ENCODE peak calls at places on chromosomes 4 and X, in nine cellular contexts. C is NCI-H774; X is CD8-positive, alpha-beta T cell; B is activated gamma-delta T cell treated with Interleukin-2 at 50 U/mL for 16 hours; U is erythroblast; I is NCI-H1092 treated with DMSO at 0.1 percent for 48 hours; S is AG10803; F is Panc1; Y is K562. D is an unnamed sample.

GRCh38 chrX:14916017-14916674 is 42.9 kb downstream of the MOSPD2 start:
- DNase-seq in F (no peak), Y (no peak), I (no peak), C (no peak), B (no peak), X (no peak), S (peak; percentile 64), U (no peak), D (no peak)

GRCh38 chrX:33194876-33195433 is 16.4 kb downstream of the DMD start:
- DNase-seq in X (no peak), S (no peak), U (no peak), B (no peak), I (no peak), C (no peak), F (no peak), Y (no peak), D (no peak)

GRCh38 chr4:87985097-87985886 is 9.8 kb downstream of the SPP1 start:
- DNase-seq in F (peak; percentile 33), X (no peak), C (peak; percentile 23), Y (no peak), I (peak; percentile 53), U (peak; percentile 32), B (no peak), S (peak; percentile 56), D (no peak)

GRCh38 chr4:40434126-40434692 is 99.1 kb downstream of the CHRNA9 start:
- DNase-seq in S (no peak), B (no peak), X (no peak), I (no peak), C (no peak), Y (no peak), F (no peak), U (no peak), D (no peak)

GRCh38 chr4:6529021-6529420 is 46.0 kb upstream of the MAN2B2 start:
- DNase-seq in F (no peak), S (no peak), C (no peak), B (no peak), I (no peak), X (no peak), Y (no peak), U (no peak), D (no peak)

GRCh38 chrX:50747471-50747900 is 66.5 kb downstream of the SHROOM4 start:
- DNase-seq in C (no peak), I (no peak), F (peak; percentile 15), U (peak; percentile 29), B (no peak), S (peak; percentile 93), X (no peak), Y (peak; percentile 30), D (peak; percentile 12)

GRCh38 chr4:120750152-120750525 is 172.4 kb downstream of the PRDM5 start:
- DNase-seq in F (no peak), X (no peak), S (no peak), B (no peak), C (no peak), I (no peak), U (no peak), Y (no peak), D (no peak)

GRCh38 chr4:118398226-118399090 is 45.7 kb upstream of the PRSS12 start:
- DNase-seq in F (no peak), Y (no peak), S (no peak), X (no peak), C (no peak), I (no peak), U (no peak), B (no peak), D (no peak)

GRCh38 chrX:155779831-155780230 is 101.3 kb upstream of the VAMP7 start:
- DNase-seq in I (no peak), Y (no peak), B (no peak), C (no peak), F (no peak), X (no peak), U (no peak), S (no peak), D (no peak)

GRCh38 chr4:153212755-153213154 is 8.5 kb downstream of the TRIM2 start:
- DNase-seq in B (no peak), S (no peak), C (no peak), I (no peak), X (no peak), U (no peak), Y (no peak), F (no peak), D (no peak)

GRCh38 chr4:184413227-184414064 is 60.9 kb downstream of the IRF2 start:
- DNase-seq in U (peak; percentile 78), B (no peak), I (no peak), S (no peak), Y (peak; percentile 45), C (no peak), F (no peak), X (no peak), D (no peak)

GRCh38 chrX:1205681-1206611 is 6.5 kb downstream of the CRLF2 start:
- DNase-seq in Y (peak; percentile 8), U (no peak), X (peak; percentile 22), C (no peak), B (no peak), I (no peak), F (peak; percentile 78), S (peak; percentile 62), D (no peak)

GRCh38 chr4:127832585-127832984 is 48.1 kb upstream of the PLK4 start:
- DNase-seq in C (no peak), U (no peak), Y (no peak), F (no peak), X (no peak), S (no peak), I (no peak), B (no peak), D (peak; percentile 45)

GRCh38 chr4:119493419-119493818 is 135.2 kb downstream of the PDE5A start:
- DNase-seq in S (peak; percentile 27), B (no peak), I (peak; percentile 2), U (peak; percentile 12), Y (no peak), X (no peak), C (no peak), F (no peak), D (no peak)

GRCh38 chr4:67158669-67159068 is 386.6 kb downstream of the CENPC start:
- DNase-seq in B (no peak), F (no peak), Y (no peak), S (no peak), U (no peak), C (no peak), I (peak; percentile 41), X (no peak), D (no peak)

GRCh38 chr4:37628977-37629609 is 57.1 kb downstream of the RELL1 start:
- DNase-seq in Y (peak; percentile 41), X (no peak), C (no peak), S (peak; percentile 85), U (peak; percentile 32), I (no peak), F (no peak), B (no peak), D (no peak)

GRCh38 chr4:156799121-156799589 is 172.4 kb downstream of the PDGFC start:
- DNase-seq in S (peak; percentile 83), I (no peak), C (no peak), X (no peak), B (no peak), F (no peak), Y (no peak), U (no peak), D (no peak)

GRCh38 chrX:73525928-73526690 is 36.9 kb upstream of the CHIC1 start:
- DNase-seq in C (no peak), I (no peak), S (no peak), Y (no peak), B (no peak), U (no peak), F (no peak), X (no peak), D (no peak)

GRCh38 chrX:109687903-109688302 is 45.2 kb downstream of the ACSL4 start:
- DNase-seq in Y (no peak), B (no peak), S (no peak), I (no peak), C (no peak), X (no peak), F (no peak), U (no peak), D (no peak)

GRCh38 chrX:132900631-132901030 is 57.8 kb downstream of the HS6ST2 start:
- DNase-seq in F (no peak), X (no peak), C (no peak), S (no peak), U (no peak), Y (no peak), B (no peak), I (no peak), D (no peak)

GRCh38 chrX:24870143-24870542 is 145.6 kb downstream of the ARX start:
- DNase-seq in S (peak; percentile 62), I (no peak), U (no peak), F (no peak), Y (no peak), B (no peak), C (no peak), X (no peak), D (no peak)

GRCh38 chrX:24424948-24425347 is 40.1 kb upstream of the PDK3 start:
- DNase-seq in Y (no peak), U (no peak), S (peak; percentile 39), X (no peak), B (no peak), F (no peak), C (no peak), I (no peak), D (no peak)

GRCh38 chr4:38967260-38968095 is 64.7 kb downstream of the TMEM156 start:
- DNase-seq in F (peak; percentile 27), Y (no peak), I (no peak), C (no peak), U (peak; percentile 62), X (no peak), B (no peak), S (peak; percentile 99), D (no peak)

GRCh38 chr4:38949416-38950051 is 81.9 kb downstream of the FAM114A1 start:
- DNase-seq in C (no peak), S (peak; percentile 42), F (no peak), I (no peak), X (peak; percentile 73), B (peak; percentile 13), U (no peak), Y (no peak), D (no peak)

GRCh38 chrX:151370906-151371305 is 26.1 kb upstream of the VMA21 start:
- DNase-seq in S (no peak), F (no peak), U (no peak), I (no peak), B (no peak), C (no peak), Y (peak; percentile 11), X (no peak), D (no peak)

GRCh38 chr4:45985038-45985437 is 138.8 kb downstream of the GABRG1 start:
- DNase-seq in S (no peak), U (no peak), I (no peak), B (no peak), C (no peak), Y (no peak), F (no peak), X (no peak), D (no peak)